ENCODE peak calls at places on chromosomes 1 and 21, in four cellular contexts. L, V, F and C are unnamed samples.

GRCh38 chr1:160481979-160482596 is 41.0 kb downstream of the SLAMF6 start:
- DNase-seq in L (no peak), F (no peak), V (no peak), C (no peak)

GRCh38 chr1:219938706-219939105 is 10.3 kb upstream of the SLC30A10 start:
- DNase-seq in L (no peak), F (peak), V (no peak), C (peak)

GRCh38 chr1:108089482-108089881 is 110.7 kb downstream of the SLC25A24 start:
- DNase-seq in F (no peak), L (no peak), V (no peak), C (no peak)

GRCh38 chr21:46065215-46065992 is 32.5 kb upstream of the COL6A2 start:
- DNase-seq in F (peak), V (no peak), L (no peak), C (no peak)

GRCh38 chr1:3910769-3911520 is 10.9 kb upstream of the C1orf174 start:
- DNase-seq in F (no peak), L (peak), V (peak), C (peak)

GRCh38 chr1:226670062-226670461 is 69.0 kb downstream of the ITPKB start:
- DNase-seq in F (peak), L (no peak), V (no peak), C (no peak)

GRCh38 chr1:83060216-83060615 is 938.7 kb downstream of the TTLL7 start:
- DNase-seq in V (no peak), F (no peak), L (no peak), C (no peak)

GRCh38 chr1:220356981-220357850 is 85.0 kb upstream of the RAB3GAP2 start:
- DNase-seq in F (no peak), V (no peak), L (no peak), C (no peak)

GRCh38 chr1:32274646-32275340 is 17.1 kb upstream of the HDAC1 start:
- DNase-seq in F (no peak), V (no peak), L (no peak), C (no peak)

GRCh38 chr1:174940776-174941175 is 59.0 kb upstream of the CACYBP start:
- DNase-seq in L (no peak), F (no peak), V (no peak), C (no peak)

GRCh38 chr1:181630838-181631237 is 147.5 kb downstream of the CACNA1E start:
- DNase-seq in L (no peak), V (no peak), F (no peak), C (no peak)

GRCh38 chr1:45815667-45816458 is 12.5 kb downstream of the MAST2 start:
- DNase-seq in V (no peak), F (no peak), L (no peak), C (no peak)

GRCh38 chr1:37731312-37732019 is 33.5 kb downstream of the EPHA10 start:
- DNase-seq in V (no peak), F (no peak), L (no peak), C (no peak)

GRCh38 chr1:59699227-59699847 is 115.4 kb upstream of the HOOK1 start:
- DNase-seq in V (peak), F (no peak), L (no peak), C (peak)

GRCh38 chr21:33388188-33388587 is 15.0 kb upstream of the IFNGR2 start:
- DNase-seq in F (no peak), L (no peak), V (no peak), C (no peak)

GRCh38 chr1:110097507-110098221 is 14.6 kb upstream of the UBL4B start:
- DNase-seq in F (no peak), V (no peak), L (no peak), C (no peak)

GRCh38 chr1:58948671-58949070 is 164.8 kb upstream of the JUN start:
- DNase-seq in V (no peak), L (no peak), F (no peak), C (no peak)

GRCh38 chr1:22537441-22538139 is 25.7 kb upstream of the EPHA8 start:
- DNase-seq in L (no peak), F (no peak), V (no peak), C (no peak)

GRCh38 chr1:238779676-238780075 is 606.7 kb upstream of the CHRM3 start:
- DNase-seq in V (no peak), L (no peak), F (no peak), C (no peak)

GRCh38 chr1:180863158-180863775 is 49.4 kb upstream of the KIAA1614 start:
- DNase-seq in L (no peak), F (peak), V (peak), C (peak)

DNA sequence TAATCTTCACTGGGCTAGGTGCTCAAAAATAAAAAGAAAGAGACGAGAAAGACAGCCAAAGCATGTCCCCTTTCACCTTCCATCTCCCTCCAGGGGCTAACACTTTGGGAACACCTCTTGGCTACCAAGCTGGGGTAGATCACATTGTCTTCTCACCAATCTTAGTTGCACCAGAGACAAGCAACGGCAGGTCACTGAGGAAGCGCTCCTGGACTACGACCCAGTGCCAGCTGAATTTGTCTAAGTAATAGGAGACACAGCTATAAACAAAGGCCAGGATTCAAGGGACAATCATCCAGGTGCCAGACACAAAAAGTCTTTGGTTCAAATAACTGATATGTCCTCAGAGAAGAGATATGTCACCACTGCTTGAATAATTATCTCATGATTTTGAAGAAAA is 100.4 kb downstream of the SLC45A1 start:
- DNase-seq in F (no peak), L (no peak), V (no peak), C (no peak)
- H3K27ac ChIP-seq in F (peak), L (no peak), V (peak), C (no peak)

GRCh38 chr1:161749509-161750407 is at the start of gene DUSP12:
- DNase-seq in L (peak), F (peak), V (peak), C (peak)
- TF ChIP-seq CTCF in L (no peak), F (peak), V (peak), C (peak)

GRCh38 chr1:19344831-19345230 is 32.7 kb downstream of the SLC66A1 start:
- DNase-seq in L (no peak), F (no peak), V (no peak), C (no peak)
- H3K27ac ChIP-seq in L (no peak), F (peak), V (no peak), C (peak)

GRCh38 chr1:25442178-25442577 is 11.5 kb downstream of the MACO1 start:
- DNase-seq in V (no peak), L (no peak), F (no peak), C (no peak)
- TF ChIP-seq CTCF in V (no peak), L (no peak), F (no peak), C (no peak)

DNA sequence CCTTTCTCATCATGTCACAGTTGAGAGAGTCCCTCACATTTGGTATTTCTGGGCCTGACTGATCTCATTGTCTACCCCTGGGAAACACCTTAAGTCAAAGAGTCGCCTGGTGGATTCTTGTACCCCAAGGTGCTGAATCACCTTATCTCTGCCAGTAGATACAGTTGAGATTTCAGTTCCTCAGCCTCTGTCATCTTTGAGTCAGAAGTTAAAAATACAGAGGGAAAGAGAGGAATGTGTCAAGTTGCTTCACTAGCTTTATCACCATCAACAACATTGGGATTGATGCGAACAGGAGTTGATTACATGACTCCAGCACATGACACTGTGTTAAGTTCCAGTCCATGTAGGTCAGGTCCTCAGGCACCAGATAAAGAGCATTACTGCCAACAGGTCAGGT is 513.0 kb downstream of the NUF2 start:
- DNase-seq in L (no peak), F (no peak), V (no peak), C (no peak)
- H3K27ac ChIP-seq in L (no peak), F (no peak), V (no peak), C (no peak)